ENCODE peak calls at places on chromosomes 3 and 15, in ten cellular contexts. C, O, Q, A, M, K, G, T, J and U are unnamed samples.

GRCh38 chr3:126718506-126719445 is 14.7 kb downstream of the CHCHD6 start:
- DNase-seq in C (no peak), O (no peak), Q (no peak), A (no peak), M (no peak), K (no peak), G (no peak), T (no peak), J (no peak), U (no peak)

GRCh38 chr15:29268706-29269484 is 727 bp downstream of the NSMCE3 start:
- DNase-seq in C (peak), O (no peak), Q (peak), A (peak), M (no peak), K (no peak), G (peak), T (peak), J (peak), U (peak)

GRCh38 chr3:89851974-89852621 is 744.7 kb downstream of the EPHA3 start:
- DNase-seq in C (peak), O (no peak), Q (peak), A (no peak), M (no peak), K (no peak), G (peak), T (peak), J (peak), U (peak)

GRCh38 chr3:129975332-129976090 is 991 bp downstream of the TRH start:
- DNase-seq in C (peak), O (no peak), Q (no peak), A (no peak), M (no peak), K (no peak), G (no peak), T (peak), J (no peak), U (peak)

GRCh38 chr3:37712918-37713819 is 148.5 kb upstream of the CTDSPL start:
- DNase-seq in C (no peak), O (no peak), Q (peak), A (peak), M (no peak), K (no peak), G (peak), T (no peak), J (peak), U (no peak)

GRCh38 chr15:81575436-81576123 is 201.6 kb upstream of the TMC3 start:
- DNase-seq in C (peak), O (no peak), Q (peak), A (no peak), M (no peak), K (no peak), G (no peak), T (no peak), J (no peak), U (peak)

GRCh38 chr15:70025413-70026296 is 72.1 kb downstream of the TLE3 start:
- DNase-seq in C (no peak), O (no peak), Q (no peak), A (no peak), M (no peak), K (no peak), G (no peak), T (no peak), J (no peak), U (no peak)

GRCh38 chr3:48426944-48427629 is 2.8 kb downstream of the PLXNB1 start:
- DNase-seq in C (no peak), O (no peak), Q (no peak), A (no peak), M (no peak), K (no peak), G (no peak), T (no peak), J (no peak), U (no peak)

GRCh38 chr15:68885070-68885469 is 45.3 kb upstream of the SPESP1 start:
- DNase-seq in C (no peak), O (no peak), Q (peak), A (no peak), M (no peak), K (no peak), G (peak), T (no peak), J (peak), U (no peak)

GRCh38 chr15:40087991-40088928 is 20.4 kb downstream of the BMF start:
- DNase-seq in C (peak), O (no peak), Q (no peak), A (peak), M (no peak), K (no peak), G (no peak), T (no peak), J (no peak), U (no peak)

GRCh38 chr15:40594429-40594836 is 384 bp downstream of the KNL1 start:
- DNase-seq in C (peak), O (no peak), Q (peak), A (no peak), M (no peak), K (no peak), G (peak), T (no peak), J (peak), U (no peak)

DNA sequence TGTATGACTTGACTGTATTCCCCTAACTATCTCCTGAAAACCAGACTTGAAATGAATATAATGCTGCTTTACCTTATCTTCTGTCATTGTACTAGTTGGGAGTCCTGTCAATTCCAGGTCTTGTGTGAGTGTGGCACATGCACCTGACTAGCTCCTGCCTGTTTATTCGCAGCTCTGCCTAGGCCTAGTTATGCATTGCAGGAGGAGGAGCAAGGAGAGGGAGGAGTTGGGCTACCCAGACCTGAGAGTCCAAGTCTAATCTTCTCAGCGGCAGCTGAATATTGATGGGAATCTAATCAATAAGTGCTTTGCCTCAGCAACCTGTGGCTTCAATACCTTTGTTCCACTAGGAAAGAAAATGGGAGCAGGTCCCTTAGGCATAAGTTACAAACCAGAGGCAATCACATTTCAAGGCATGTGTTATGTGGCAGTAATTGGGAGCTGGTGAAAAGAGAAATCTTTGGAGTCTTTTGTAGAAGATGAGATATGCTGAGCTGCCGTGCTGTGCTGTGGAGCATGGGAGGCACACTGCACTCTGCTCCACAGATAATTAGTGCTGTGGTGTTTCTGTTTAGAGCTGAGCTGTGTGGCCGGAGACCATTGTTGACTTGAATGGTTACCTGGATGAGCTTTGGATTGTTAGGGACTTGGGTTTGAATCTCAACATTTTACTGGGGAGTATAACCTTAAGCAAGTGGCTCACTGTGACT is at the start of gene SLC2A2:
- DNase-seq in C (peak), O (no peak), Q (no peak), A (no peak), M (no peak), K (no peak), G (no peak), T (no peak), J (no peak), U (no peak)
- H3K27ac ChIP-seq in C (peak), O (no peak), Q (no peak), A (no peak), M (no peak), K (no peak), G (no peak), T (no peak), J (no peak), U (no peak)

DNA sequence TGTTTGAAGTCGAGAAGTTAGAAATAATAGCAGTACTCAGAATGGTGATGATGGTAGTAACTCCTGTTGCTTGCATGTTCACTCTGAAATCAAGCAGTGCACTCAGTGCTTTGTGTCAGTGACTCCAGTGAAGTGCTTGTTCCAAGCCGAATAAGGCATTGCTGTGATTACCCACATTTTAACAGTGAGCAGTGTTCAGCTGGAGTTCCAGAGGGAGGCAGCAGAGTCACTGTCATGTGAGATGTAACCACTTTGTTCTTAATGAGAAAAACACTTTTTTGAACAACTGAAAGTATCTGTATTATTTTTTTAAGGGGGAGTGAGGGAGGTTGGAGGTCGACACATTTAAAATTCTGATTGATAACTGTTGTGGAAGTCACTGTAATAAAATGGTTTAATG is 3.7 kb downstream of the MDFIC2 start:
- DNase-seq in C (peak), O (no peak), Q (peak), A (no peak), M (peak), K (no peak), G (peak), T (no peak), J (peak), U (peak)
- TF ChIP-seq CTCF in C (peak), O (no peak), Q (peak), A (no peak), M (no peak), K (no peak), G (peak), T (no peak), J (peak), U (peak)

GRCh38 chr3:110576962-110577361 is 494.7 kb upstream of the NECTIN3 start:
- DNase-seq in C (peak), O (no peak), Q (peak), A (no peak), M (peak), K (no peak), G (peak), T (no peak), J (peak), U (no peak)
- H3K4me3 ChIP-seq in C (no peak), O (no peak), Q (no peak), A (no peak), M (no peak), K (no peak), G (no peak), T (no peak), J (no peak), U (no peak)

DNA sequence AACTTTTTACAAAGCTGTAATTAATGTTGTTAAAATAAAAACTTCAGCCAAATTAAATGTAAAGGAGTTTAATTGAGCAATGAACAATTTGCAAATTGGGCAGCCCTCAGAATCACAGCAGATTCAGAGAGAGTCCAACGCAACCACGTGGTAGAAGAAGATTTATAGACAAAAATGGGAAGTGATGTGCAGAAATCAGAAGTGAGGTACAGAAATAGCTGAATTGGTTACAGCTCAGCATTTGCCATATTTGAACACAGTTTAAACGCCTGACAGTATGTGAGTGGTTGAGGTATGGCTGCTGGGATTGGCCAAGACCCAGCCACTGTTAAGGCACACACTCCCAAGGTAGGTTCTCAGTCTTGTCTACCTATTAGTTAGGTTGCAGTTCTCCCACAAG is 14.4 kb upstream of the PLA2G4D start:
- DNase-seq in C (no peak), O (no peak), Q (no peak), A (no peak), M (no peak), K (no peak), G (no peak), T (no peak), J (no peak), U (no peak)
- H3K27ac ChIP-seq in C (no peak), O (no peak), Q (no peak), A (no peak), M (no peak), K (no peak), G (no peak), T (no peak), J (no peak), U (no peak)

GRCh38 chr3:62803276-62803675 is 71.9 kb downstream of the CADPS start:
- DNase-seq in C (no peak), O (no peak), Q (no peak), A (no peak), M (no peak), K (no peak), G (no peak), T (no peak), J (no peak), U (no peak)
- TF ChIP-seq CTCF in C (no peak), O (no peak), Q (no peak), A (no peak), M (no peak), K (no peak), G (no peak), T (no peak), J (no peak), U (no peak)

GRCh38 chr15:79332824-79333510 is 22.1 kb downstream of the TMED3 start:
- DNase-seq in C (peak), O (no peak), Q (no peak), A (no peak), M (no peak), K (no peak), G (peak), T (no peak), J (no peak), U (no peak)
- H3K4me3 ChIP-seq in C (no peak), O (no peak), Q (no peak), A (no peak), M (no peak), K (no peak), G (no peak), T (no peak), J (no peak), U (no peak)